ENCODE peak calls at places on chromosomes 7 and 10, in six cellular contexts. L is pancreas, H is heart left ventricle, S is ovary, F is coronary artery, G is iPS DF 6.9. J is an unnamed sample.

GRCh38 chr10:33094263-33095051 is 136.4 kb upstream of the ITGB1 start:
- DNase-seq in L (no peak), H (no peak), S (no peak), F (no peak), G (no peak), J (no peak)

GRCh38 chr7:116122972-116123595 is 87.3 kb upstream of the TES start:
- DNase-seq in L (no peak), H (no peak), S (no peak), F (no peak), G (no peak), J (no peak)

GRCh38 chr7:157160433-157160832 is 21.7 kb downstream of the UBE3C start:
- DNase-seq in L (no peak), H (no peak), S (no peak), F (no peak), G (no peak), J (no peak)

GRCh38 chr7:81138850-81139249 is 220.0 kb upstream of the SEMA3C start:
- DNase-seq in L (no peak), H (no peak), S (no peak), F (no peak), G (no peak), J (no peak)

GRCh38 chr7:132752431-132752830 is 176.2 kb upstream of the PLXNA4 start:
- DNase-seq in L (no peak), H (no peak), S (no peak), F (no peak), G (no peak), J (no peak)

GRCh38 chr10:33937987-33938386 is 603.5 kb upstream of the NRP1 start:
- DNase-seq in L (no peak), H (no peak), S (no peak), F (no peak), G (no peak), J (no peak)

GRCh38 chr10:32963102-32963501 is 5.1 kb upstream of the ITGB1 start:
- DNase-seq in L (no peak), H (no peak), S (no peak), F (no peak), G (no peak), J (no peak)

GRCh38 chr7:5693529-5693928 is 87.9 kb downstream of the RNF216 start:
- DNase-seq in L (no peak), H (peak), S (no peak), F (no peak), G (no peak), J (peak)

GRCh38 chr10:73244866-73245477 is 2.1 kb downstream of the DNAJC9 start:
- DNase-seq in L (no peak), H (no peak), S (no peak), F (no peak), G (no peak), J (no peak)

GRCh38 chr7:46079421-46079820 is 158.3 kb upstream of the IGFBP3 start:
- DNase-seq in L (no peak), H (no peak), S (no peak), F (no peak), G (no peak), J (no peak)

GRCh38 chr7:138000081-138000701 is 1.7 kb downstream of the CREB3L2 start:
- DNase-seq in L (peak), H (peak), S (peak), F (peak), G (no peak), J (no peak)
- H3K4me3 ChIP-seq in L (peak), H (peak), S (peak), F (peak), G (peak), J (peak)

GRCh38 chr7:289756-290553 is at the start of gene FOXL3:
- DNase-seq in L (no peak), H (no peak), S (no peak), F (no peak), G (no peak), J (no peak)

GRCh38 chr7:289209-289755 is 688 bp upstream of the FOXL3 start:
- DNase-seq in L (no peak), H (no peak), S (no peak), F (no peak), G (no peak), J (no peak)

GRCh38 chr7:292826-293225 is 2.9 kb downstream of the FOXL3 start:
- DNase-seq in L (no peak), H (no peak), S (no peak), F (no peak), G (no peak), J (no peak)

GRCh38 chr7:290554-291301 is 758 bp downstream of the FOXL3 start:
- DNase-seq in L (no peak), H (no peak), S (no peak), F (no peak), G (no peak), J (no peak)

GRCh38 chr7:291302-292092 is 1.5 kb downstream of the FOXL3 start:
- DNase-seq in L (no peak), H (no peak), S (no peak), F (no peak), G (no peak), J (no peak)
- H3K4me3 ChIP-seq in L (no peak), H (no peak), S (no peak), F (no peak), G (no peak), J (no peak)

DNA sequence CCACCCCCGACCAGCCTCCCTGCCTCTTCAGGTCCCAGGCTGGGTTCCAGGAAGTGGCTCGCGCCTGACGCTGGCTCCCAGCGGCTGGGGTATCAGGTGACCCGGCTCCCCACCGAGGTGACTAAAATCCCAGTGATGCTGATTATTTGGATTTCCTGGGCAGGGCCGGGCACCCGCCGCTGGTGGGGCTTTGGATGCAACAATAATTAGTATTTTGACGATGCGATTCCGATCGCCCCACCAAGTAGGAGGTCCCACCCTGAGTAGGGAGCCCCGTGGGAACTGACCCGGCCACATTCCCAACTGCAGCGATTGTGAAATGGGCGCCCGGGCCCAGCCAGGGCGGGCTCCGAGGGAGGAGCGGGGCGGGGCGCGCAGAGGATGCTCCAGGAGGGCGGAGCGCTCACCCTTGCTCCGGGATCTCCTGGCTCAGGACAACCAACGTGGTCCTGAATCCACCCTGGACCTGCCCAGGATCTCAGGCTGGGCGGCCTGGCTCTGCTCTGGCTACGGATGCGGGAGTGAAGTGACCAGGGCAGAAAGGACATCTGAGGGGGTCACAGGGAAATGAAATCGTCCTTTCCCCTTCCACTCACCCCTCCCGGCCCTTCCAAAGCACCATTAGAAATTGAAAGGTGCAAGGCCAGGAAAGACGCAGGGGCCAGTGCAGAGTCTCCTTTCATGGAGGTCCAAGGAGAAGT is 32.6 kb downstream of the DUSP5 start:
- DNase-seq in L (peak), H (peak), S (no peak), F (no peak), G (no peak), J (no peak)
- H3K4me3 ChIP-seq in L (no peak), H (peak), S (no peak), F (peak), G (peak), J (no peak)

GRCh38 chr7:120857558-120858298 is at the start of gene TSPAN12:
- DNase-seq in L (peak), H (peak), S (peak), F (peak), G (peak), J (no peak)
- H3K4me3 ChIP-seq in L (peak), H (peak), S (peak), F (peak), G (peak), J (peak)

GRCh38 chr10:61503051-61503450 is 49.9 kb upstream of the TMEM26 start:
- DNase-seq in L (no peak), H (no peak), S (no peak), F (no peak), G (no peak), J (no peak)
- H3K4me3 ChIP-seq in L (no peak), H (no peak), S (no peak), F (no peak), G (no peak), J (no peak)

GRCh38 chr7:98284335-98285036 is 3.0 kb downstream of the BRI3 start:
- DNase-seq in L (peak), H (peak), S (peak), F (peak), G (no peak), J (no peak)

GRCh38 chr7:98283887-98284222 is 2.4 kb downstream of the BRI3 start:
- DNase-seq in L (no peak), H (no peak), S (no peak), F (no peak), G (no peak), J (no peak)

GRCh38 chr7:98281757-98282652 is 519 bp downstream of the BRI3 start:
- DNase-seq in L (peak), H (peak), S (peak), F (no peak), G (no peak), J (no peak)

GRCh38 chr7:98282727-98283126 is 1.2 kb downstream of the BRI3 start:
- DNase-seq in L (no peak), H (no peak), S (no peak), F (no peak), G (no peak), J (no peak)

GRCh38 chr7:98283127-98283886 is 1.8 kb downstream of the BRI3 start:
- DNase-seq in L (no peak), H (peak), S (no peak), F (no peak), G (no peak), J (no peak)
- H3K4me3 ChIP-seq in L (peak), H (peak), S (peak), F (peak), G (no peak), J (no peak)

GRCh38 chr10:30437039-30437781 is 3.2 kb downstream of the MAP3K8 start:
- DNase-seq in L (no peak), H (no peak), S (no peak), F (no peak), G (no peak), J (no peak)

GRCh38 chr10:30435068-30435422 is 1.1 kb downstream of the MAP3K8 start:
- DNase-seq in L (no peak), H (peak), S (peak), F (peak), G (no peak), J (no peak)

GRCh38 chr10:30436688-30437038 is 2.7 kb downstream of the MAP3K8 start:
- DNase-seq in L (no peak), H (no peak), S (no peak), F (no peak), G (no peak), J (no peak)

GRCh38 chr10:30434273-30435067 is 486 bp downstream of the MAP3K8 start:
- DNase-seq in L (peak), H (peak), S (peak), F (peak), G (no peak), J (peak)

DNA sequence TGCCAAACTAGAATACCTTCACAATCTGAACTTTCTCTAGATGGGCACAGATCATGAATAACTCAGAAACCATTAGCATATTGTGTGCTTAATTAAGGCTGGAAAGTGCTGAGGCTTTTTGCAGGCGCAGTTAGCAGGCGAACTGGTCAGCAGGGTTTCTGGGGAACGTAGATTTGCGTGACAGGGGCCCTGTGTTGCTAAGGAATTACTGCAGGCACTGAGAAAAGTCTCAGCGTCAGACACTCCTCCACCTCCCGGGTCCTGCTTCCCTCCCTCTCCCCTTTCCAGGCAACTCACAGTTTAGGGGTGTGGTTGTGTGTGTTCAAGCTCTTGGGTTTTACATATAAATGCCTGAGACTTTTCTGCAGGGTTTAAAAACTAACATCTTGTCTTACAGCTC is 2.2 kb downstream of the MAP3K8 start:
- DNase-seq in L (no peak), H (no peak), S (no peak), F (no peak), G (no peak), J (no peak)
- H3K4me3 ChIP-seq in L (no peak), H (peak), S (peak), F (peak), G (no peak), J (peak)

GRCh38 chr7:12444785-12445184 is 41.1 kb upstream of the VWDE start:
- DNase-seq in L (no peak), H (no peak), S (no peak), F (no peak), G (no peak), J (no peak)

GRCh38 chr7:12456506-12456905 is 52.8 kb upstream of the VWDE start:
- DNase-seq in L (no peak), H (no peak), S (no peak), F (no peak), G (no peak), J (no peak)

DNA sequence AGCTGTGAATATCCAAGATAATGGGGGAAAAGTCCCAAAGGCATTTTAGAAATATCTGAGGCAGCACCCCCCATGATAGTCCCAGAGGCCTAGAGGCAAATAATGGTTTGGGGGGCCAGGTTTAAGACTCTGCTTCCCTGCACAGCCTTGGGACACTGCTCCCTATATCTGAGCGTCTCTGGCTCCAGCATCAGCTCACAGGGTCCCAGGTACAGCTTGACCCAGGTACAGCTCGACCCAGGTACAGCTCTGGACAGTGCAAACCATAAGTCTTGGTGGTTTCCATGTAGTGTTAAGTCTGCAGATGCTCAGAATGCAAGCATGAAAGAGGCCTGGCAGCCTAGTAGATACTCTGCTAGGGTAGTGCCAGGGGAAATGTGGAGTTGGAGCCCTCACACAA is 47.0 kb upstream of the VWDE start:
- DNase-seq in L (no peak), H (no peak), S (no peak), F (no peak), G (no peak), J (no peak)
- H3K4me3 ChIP-seq in L (no peak), H (no peak), S (no peak), F (no peak), G (no peak), J (no peak)

DNA sequence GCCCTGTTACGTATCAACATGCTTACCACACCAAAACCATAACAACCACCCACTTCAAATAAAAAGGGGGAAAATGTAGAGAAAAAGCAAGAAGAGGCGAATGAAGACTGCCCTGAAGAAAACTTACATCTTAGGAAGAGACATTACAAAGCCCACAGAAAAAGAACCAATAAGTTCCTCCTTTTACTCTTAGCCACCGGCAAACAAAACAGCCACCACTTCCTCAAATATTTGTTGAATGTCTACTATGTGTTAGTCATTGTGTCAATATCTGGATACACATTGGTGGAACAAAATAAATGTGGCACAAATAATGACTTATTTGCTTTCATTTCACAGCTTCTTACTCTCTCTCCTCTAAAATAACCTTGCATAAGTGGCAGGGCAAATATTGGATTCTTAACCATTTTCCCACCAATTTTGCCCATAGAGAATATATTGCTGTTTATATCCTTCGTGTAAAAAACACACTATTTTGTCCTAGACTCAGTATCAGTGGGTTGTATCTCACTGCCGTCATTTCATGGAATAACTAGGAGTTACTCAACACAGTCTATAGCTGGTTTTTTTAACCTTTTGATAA is 106.8 kb downstream of the ANK3 start:
- DNase-seq in L (peak), H (no peak), S (no peak), F (no peak), G (no peak), J (no peak)
- H3K4me3 ChIP-seq in L (no peak), H (no peak), S (no peak), F (peak), G (no peak), J (no peak)

J was measured in GM12864.